ENCODE peak calls at places on chromosomes 16 and 17, in five cellular contexts. R is heart right ventricle, I is psoas muscle, F is tibial nerve, A is small intestine. N is an unnamed sample.

GRCh38 chr17:61409301-61410099 is 9.9 kb downstream of the TBX2 start:
- DNase-seq in R (peak; percentile 59), I (peak; percentile 66), F (no peak), A (peak; percentile 49), N (no peak)

GRCh38 chr17:27994586-27994985 is 47.9 kb upstream of the NLK start:
- DNase-seq in R (no peak), I (no peak), F (no peak), A (no peak), N (no peak)

GRCh38 chr16:67105881-67106280 is 3.9 kb upstream of the PHAF1 start:
- DNase-seq in R (no peak), I (no peak), F (no peak), A (no peak), N (no peak)

GRCh38 chr16:84176192-84177053 is 10.4 kb downstream of the TAF1C start:
- DNase-seq in R (no peak), I (no peak), F (no peak), A (peak; percentile 15), N (no peak)

GRCh38 chr17:33140413-33141099 is 148.9 kb downstream of the SPACA3 start:
- DNase-seq in R (no peak), I (no peak), F (no peak), A (no peak), N (no peak)

GRCh38 chr17:57195790-57196460 is 60.4 kb upstream of the MSI2 start:
- DNase-seq in R (no peak), I (no peak), F (no peak), A (no peak), N (no peak)

GRCh38 chr17:7884581-7885356 is 3.8 kb upstream of the CHD3 start:
- DNase-seq in R (no peak), I (peak; percentile 24), F (no peak), A (no peak), N (no peak)

GRCh38 chr16:52770828-52771227 is 223.9 kb upstream of the TOX3 start:
- DNase-seq in R (no peak), I (no peak), F (no peak), A (no peak), N (no peak)

GRCh38 chr16:90083139-90083538 is 6.0 kb upstream of the PRDM7 start:
- DNase-seq in R (no peak), I (no peak), F (no peak), A (no peak), N (no peak)

GRCh38 chr16:12132290-12132689 is 155.8 kb downstream of the SNX29 start:
- DNase-seq in R (no peak), I (no peak), F (no peak), A (no peak), N (no peak)

GRCh38 chr16:59697236-59697635 is 963.1 kb upstream of the GOT2 start:
- DNase-seq in R (no peak), I (no peak), F (no peak), A (no peak), N (no peak)

GRCh38 chr16:75460441-75460840 is 4.0 kb downstream of the TMEM170A start:
- DNase-seq in R (no peak), I (no peak), F (no peak), A (no peak), N (no peak)

GRCh38 chr17:65109990-65110680 is 27.0 kb upstream of the RGS9 start:
- DNase-seq in R (no peak), I (no peak), F (no peak), A (no peak), N (no peak)

GRCh38 chr17:78529871-78530670 is 47.1 kb downstream of the DNAH17 start:
- DNase-seq in R (no peak), I (no peak), F (no peak), A (peak; percentile 64), N (no peak)

GRCh38 chr16:51540259-51540658 is 389.2 kb upstream of the SALL1 start:
- DNase-seq in R (no peak), I (no peak), F (no peak), A (no peak), N (no peak)

GRCh38 chr17:42783778-42784138 is 3.3 kb downstream of the WNK4 start:
- DNase-seq in R (no peak), I (no peak), F (no peak), A (no peak), N (no peak)

GRCh38 chr16:10992797-10993196 is 48.4 kb downstream of the CLEC16A start:
- DNase-seq in R (no peak), I (peak; percentile 62), F (no peak), A (peak; percentile 58), N (no peak)

GRCh38 chr17:68391561-68392268 is 65.6 kb downstream of the WIPI1 start:
- DNase-seq in R (no peak), I (no peak), F (no peak), A (no peak), N (no peak)

GRCh38 chr17:73291260-73291801 is 20.5 kb downstream of the CDC42EP4 start:
- DNase-seq in R (peak; percentile 63), I (peak; percentile 80), F (peak; percentile 58), A (peak; percentile 71), N (peak; percentile 70)

GRCh38 chr17:43401293-43401692 is 2.5 kb downstream of the ARL4D start:
- DNase-seq in R (no peak), I (peak; percentile 48), F (no peak), A (no peak), N (peak; percentile 79)

GRCh38 chr17:69561462-69561861 is 147.0 kb downstream of the MAP2K6 start:
- DNase-seq in R (no peak), I (no peak), F (no peak), A (no peak), N (no peak)

DNA sequence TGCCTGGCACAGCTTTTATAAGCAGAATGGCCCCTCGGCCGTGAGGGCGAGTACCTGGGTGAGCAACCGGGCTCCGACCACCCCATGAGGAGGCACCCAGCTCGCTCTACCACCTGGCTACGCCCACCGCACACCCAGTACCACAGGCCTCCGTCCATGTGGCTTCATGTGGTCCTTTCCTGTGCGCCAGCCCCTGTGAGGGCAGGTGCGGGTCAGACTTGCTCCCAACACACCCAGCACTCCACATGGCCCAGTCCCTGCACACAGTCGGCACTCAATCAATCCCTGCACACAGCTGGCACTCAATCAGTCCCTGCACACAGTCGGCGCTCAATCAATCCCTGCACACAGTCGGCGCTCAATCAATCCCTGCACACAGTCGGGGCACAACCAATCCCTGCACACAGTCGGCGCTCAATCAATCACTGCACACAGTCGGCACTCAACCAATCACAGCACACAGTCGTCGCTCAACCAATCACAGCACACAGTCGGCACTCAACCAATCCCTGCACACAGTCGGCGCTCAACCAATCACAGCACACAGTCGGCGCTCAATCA is 4.0 kb downstream of the C1QTNF8 start:
- DNase-seq in R (no peak), I (no peak), F (no peak), A (no peak), N (no peak)
- H3K27me3 ChIP-seq in R (peaks cover 26% of the 10 kb centered on the region), I (no peaks in the 10 kb centered on the region), F (peaks cover 78% of the 10 kb centered on the region), A (peaks cover 11% of the 10 kb centered on the region), N (peaks cover 31% of the 10 kb centered on the region)

GRCh38 chr16:57373117-57373947 is 1.0 kb downstream of the CX3CL1 start:
- DNase-seq in R (no peak), I (no peak), F (no peak), A (no peak), N (peak; percentile 34)
- H3K4me3 ChIP-seq in R (peak overlapping the region; percentile 70), I (peak overlapping the region; percentile 66), F (no peak overlapping the region), A (no peak overlapping the region), N (peak overlapping the region; percentile 59)

DNA sequence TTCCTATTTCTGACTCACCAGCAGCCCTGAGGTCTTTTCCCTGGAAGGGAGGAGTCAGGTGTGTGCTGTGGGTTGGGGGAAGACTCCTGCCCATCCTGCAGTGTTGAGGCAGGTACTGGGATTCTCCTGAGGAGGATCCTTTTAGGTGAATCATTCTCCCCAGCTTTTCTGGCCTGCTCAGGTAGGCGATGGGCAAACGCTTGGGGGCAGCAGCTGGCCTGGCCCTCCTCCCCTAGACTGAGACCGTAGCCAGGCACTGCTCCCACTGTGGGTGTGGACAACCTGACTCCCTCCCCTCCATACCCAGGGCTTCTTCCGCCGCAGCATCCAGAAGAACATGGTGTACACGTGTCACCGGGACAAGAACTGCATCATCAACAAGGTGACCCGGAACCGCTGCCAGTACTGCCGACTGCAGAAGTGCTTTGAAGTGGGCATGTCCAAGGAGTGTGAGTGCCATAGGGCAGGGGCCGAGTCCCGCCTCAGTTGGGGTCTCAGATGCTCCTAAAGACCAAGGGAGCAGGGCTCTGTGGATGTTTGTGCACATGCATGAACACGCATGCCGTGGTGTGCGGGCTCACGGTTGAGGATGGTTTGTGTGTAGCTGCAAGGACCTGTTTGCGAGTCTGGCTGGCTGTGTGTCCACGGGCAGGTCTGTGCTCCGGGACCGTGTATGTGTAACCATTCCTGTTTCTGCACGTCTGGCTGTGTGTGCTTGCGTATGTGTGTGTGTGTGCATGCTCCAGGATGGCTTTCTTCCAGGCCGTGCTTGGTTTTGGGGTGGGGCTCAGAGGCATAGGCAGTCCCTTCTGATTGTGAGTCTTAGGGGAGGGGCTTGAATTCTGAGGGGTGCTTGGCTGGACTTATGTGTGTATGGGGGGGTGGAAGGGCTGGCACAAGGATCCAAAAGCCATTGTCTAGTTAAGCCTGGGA is 14.8 kb downstream of the GJD3 start:
- DNase-seq in R (peak; percentile 70), I (peak; percentile 44), F (no peak), A (no peak), N (no peak)
- H3K36me3 ChIP-seq in R (no peaks in the 10 kb centered on the region), I (peaks cover 60% of the 10 kb centered on the region), F (peaks cover 43% of the 10 kb centered on the region), A (peaks cover 3% of the 10 kb centered on the region), N (peaks cover 2% of the 10 kb centered on the region)

GRCh38 chr16:58002936-58003335 is 1.7 kb downstream of the USB1 start:
- DNase-seq in R (no peak), I (no peak), F (no peak), A (no peak), N (no peak)
- H3K27me3 ChIP-seq in R (no peaks in the 10 kb centered on the region), I (no peaks in the 10 kb centered on the region), F (no peaks in the 10 kb centered on the region), A (no peaks in the 10 kb centered on the region), N (no peaks in the 10 kb centered on the region)

GRCh38 chr17:1906622-1907021 is 76.8 kb downstream of the RPA1 start:
- DNase-seq in R (no peak), I (no peak), F (no peak), A (peak; percentile 38), N (no peak)

GRCh38 chr17:1907216-1907631 is 77.4 kb downstream of the RPA1 start:
- DNase-seq in R (no peak), I (peak; percentile 30), F (no peak), A (peak; percentile 21), N (no peak)

GRCh38 chr17:1909985-1910384 is 80.2 kb downstream of the RPA1 start:
- DNase-seq in R (no peak), I (no peak), F (no peak), A (no peak), N (no peak)

GRCh38 chr17:1908699-1909309 is 79.0 kb downstream of the RPA1 start:
- DNase-seq in R (peak; percentile 76), I (peak; percentile 37), F (peak; percentile 38), A (peak; percentile 72), N (peak; percentile 23)

DNA sequence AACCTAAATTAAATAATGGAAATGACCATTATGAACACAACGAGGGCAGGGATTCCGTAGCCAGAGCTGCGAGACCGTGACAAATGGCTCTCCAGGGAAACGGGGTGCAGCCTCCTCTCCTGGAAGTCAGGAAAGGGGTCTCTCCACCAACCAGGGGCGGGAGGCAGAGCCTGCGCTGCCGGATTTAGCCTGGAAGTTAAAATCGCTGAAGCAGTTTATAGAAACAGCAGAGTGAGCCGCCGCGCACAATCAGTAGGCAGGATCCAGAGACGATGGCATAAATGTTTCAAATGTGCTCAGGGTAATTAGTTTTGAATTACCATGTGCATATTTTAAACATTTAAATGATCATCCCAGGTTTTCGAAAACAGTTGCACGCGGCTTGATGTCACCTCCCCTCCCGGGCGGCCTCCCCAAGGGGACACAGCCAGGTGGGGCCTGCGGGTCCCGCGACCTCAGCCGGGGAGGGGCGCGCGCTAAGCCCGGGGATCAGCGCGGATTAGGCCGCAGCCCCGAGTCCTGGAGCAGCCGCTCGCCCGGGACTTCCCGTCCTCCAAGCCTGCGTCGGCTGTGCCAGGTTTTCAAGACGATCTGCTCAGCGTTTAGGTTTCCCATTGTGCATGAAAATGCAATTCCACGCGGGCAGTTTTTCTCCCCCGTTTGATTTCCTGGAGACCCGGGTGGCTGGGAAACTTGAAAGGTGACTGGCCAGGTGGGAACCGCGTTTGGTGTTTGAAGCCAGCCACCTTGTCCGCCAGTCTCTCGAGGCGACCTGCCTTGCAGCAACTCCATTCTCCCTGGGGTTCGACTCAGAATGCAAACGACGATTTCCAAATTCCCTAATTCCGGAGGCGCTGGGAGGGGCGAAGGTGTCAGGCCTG is 78.3 kb downstream of the RPA1 start:
- DNase-seq in R (no peak), I (peak; percentile 27), F (no peak), A (no peak), N (no peak)
- H3K4me3 ChIP-seq in R (peak overlapping the region; percentile 48), I (peak overlapping the region; percentile 59), F (no peak overlapping the region), A (no peak overlapping the region), N (no peak overlapping the region)